ENCODE peak calls at places on chromosomes 3 and 15, in nine cellular contexts. One of them, this sample, is unnamed.

GRCh38 chr15:70633394-70633793 is 130.0 kb downstream of the UACA start:
- DNase-seq in tibial nerve: no peak
- DNase-seq in psoas muscle: no peak
- DNase-seq in fibroblast of lung: no peak
- DNase-seq in BE2C: no peak
- DNase-seq in left ventricle myocardium inferior: no peak
- DNase-seq in MM.1S: no peak
- DNase-seq in right cardiac atrium: peak; percentile 82
- DNase-seq in mesenchymal stem cell: no peak
- DNase-seq in this sample: no peak

GRCh38 chr15:63045438-63046278 is 3.1 kb downstream of the TPM1 start:
- DNase-seq in tibial nerve: no peak
- DNase-seq in psoas muscle: no peak
- DNase-seq in fibroblast of lung: peak; percentile 62
- DNase-seq in BE2C: no peak
- DNase-seq in left ventricle myocardium inferior: no peak
- DNase-seq in MM.1S: no peak
- DNase-seq in right cardiac atrium: no peak
- DNase-seq in mesenchymal stem cell: peak; percentile 42
- DNase-seq in this sample: peak; percentile 97

GRCh38 chr15:44066211-44066827 is 128.8 kb downstream of the FRMD5 start:
- DNase-seq in tibial nerve: no peak
- DNase-seq in psoas muscle: peak; percentile 20
- DNase-seq in fibroblast of lung: peak; percentile 75
- DNase-seq in BE2C: peak; percentile 71
- DNase-seq in left ventricle myocardium inferior: no peak
- DNase-seq in MM.1S: peak; percentile 80
- DNase-seq in right cardiac atrium: no peak
- DNase-seq in mesenchymal stem cell: peak; percentile 69
- DNase-seq in this sample: peak; percentile 81

GRCh38 chr15:55402707-55403106 is 5.5 kb downstream of the CCPG1 start:
- DNase-seq in tibial nerve: no peak
- DNase-seq in psoas muscle: no peak
- DNase-seq in fibroblast of lung: peak; percentile 69
- DNase-seq in BE2C: no peak
- DNase-seq in left ventricle myocardium inferior: no peak
- DNase-seq in MM.1S: peak; percentile 72
- DNase-seq in right cardiac atrium: no peak
- DNase-seq in mesenchymal stem cell: peak; percentile 23
- DNase-seq in this sample: no peak

GRCh38 chr3:88221726-88222125 is 72.0 kb downstream of the C3orf38 start:
- DNase-seq in tibial nerve: no peak
- DNase-seq in psoas muscle: no peak
- DNase-seq in fibroblast of lung: no peak
- DNase-seq in BE2C: no peak
- DNase-seq in left ventricle myocardium inferior: no peak
- DNase-seq in MM.1S: no peak
- DNase-seq in right cardiac atrium: no peak
- DNase-seq in mesenchymal stem cell: no peak
- DNase-seq in this sample: no peak

GRCh38 chr3:64049136-64049535 is 25.8 kb upstream of the PSMD6 start:
- DNase-seq in tibial nerve: no peak
- DNase-seq in psoas muscle: no peak
- DNase-seq in fibroblast of lung: no peak
- DNase-seq in BE2C: no peak
- DNase-seq in left ventricle myocardium inferior: no peak
- DNase-seq in MM.1S: no peak
- DNase-seq in right cardiac atrium: no peak
- DNase-seq in mesenchymal stem cell: peak; percentile 50
- DNase-seq in this sample: no peak

GRCh38 chr3:24683511-24684384 is 189.1 kb upstream of the THRB start:
- DNase-seq in tibial nerve: no peak
- DNase-seq in psoas muscle: no peak
- DNase-seq in fibroblast of lung: peak; percentile 90
- DNase-seq in BE2C: no peak
- DNase-seq in left ventricle myocardium inferior: no peak
- DNase-seq in MM.1S: no peak
- DNase-seq in right cardiac atrium: no peak
- DNase-seq in mesenchymal stem cell: peak; percentile 83
- DNase-seq in this sample: peak; percentile 50

GRCh38 chr3:31710123-31710841 is 177.6 kb downstream of the STT3B start:
- DNase-seq in tibial nerve: no peak
- DNase-seq in psoas muscle: no peak
- DNase-seq in fibroblast of lung: no peak
- DNase-seq in BE2C: no peak
- DNase-seq in left ventricle myocardium inferior: no peak
- DNase-seq in MM.1S: no peak
- DNase-seq in right cardiac atrium: no peak
- DNase-seq in mesenchymal stem cell: peak; percentile 5
- DNase-seq in this sample: no peak

GRCh38 chr3:157786216-157786615 is 283.0 kb upstream of the VEPH1 start:
- DNase-seq in tibial nerve: no peak
- DNase-seq in psoas muscle: no peak
- DNase-seq in fibroblast of lung: peak; percentile 70
- DNase-seq in BE2C: no peak
- DNase-seq in left ventricle myocardium inferior: no peak
- DNase-seq in MM.1S: no peak
- DNase-seq in right cardiac atrium: no peak
- DNase-seq in mesenchymal stem cell: no peak
- DNase-seq in this sample: no peak

GRCh38 chr3:142224482-142225072 is 808 bp downstream of the GK5 start:
- DNase-seq in tibial nerve: no peak
- DNase-seq in psoas muscle: no peak
- DNase-seq in fibroblast of lung: peak; percentile 10
- DNase-seq in BE2C: no peak
- DNase-seq in left ventricle myocardium inferior: no peak
- DNase-seq in MM.1S: no peak
- DNase-seq in right cardiac atrium: no peak
- DNase-seq in mesenchymal stem cell: no peak
- DNase-seq in this sample: no peak

GRCh38 chr3:106231086-106231485 is 362.3 kb upstream of the CBLB start:
- DNase-seq in tibial nerve: no peak
- DNase-seq in psoas muscle: no peak
- DNase-seq in fibroblast of lung: no peak
- DNase-seq in BE2C: no peak
- DNase-seq in left ventricle myocardium inferior: no peak
- DNase-seq in MM.1S: no peak
- DNase-seq in right cardiac atrium: no peak
- DNase-seq in mesenchymal stem cell: no peak
- DNase-seq in this sample: no peak

GRCh38 chr15:32833323-32833944 is 115.6 kb downstream of the GREM1 start:
- DNase-seq in tibial nerve: no peak
- DNase-seq in psoas muscle: no peak
- DNase-seq in fibroblast of lung: no peak
- DNase-seq in BE2C: no peak
- DNase-seq in left ventricle myocardium inferior: no peak
- DNase-seq in MM.1S: no peak
- DNase-seq in right cardiac atrium: no peak
- DNase-seq in mesenchymal stem cell: no peak
- DNase-seq in this sample: no peak

GRCh38 chr3:32045091-32045964 is 61.1 kb upstream of the GPD1L start:
- DNase-seq in tibial nerve: no peak
- DNase-seq in psoas muscle: no peak
- DNase-seq in fibroblast of lung: peak; percentile 99
- DNase-seq in BE2C: no peak
- DNase-seq in left ventricle myocardium inferior: no peak
- DNase-seq in MM.1S: no peak
- DNase-seq in right cardiac atrium: no peak
- DNase-seq in mesenchymal stem cell: peak; percentile 70
- DNase-seq in this sample: peak; percentile 25

GRCh38 chr15:69736161-69736560 is 283.5 kb downstream of the RPLP1 start:
- DNase-seq in tibial nerve: no peak
- DNase-seq in psoas muscle: no peak
- DNase-seq in fibroblast of lung: no peak
- DNase-seq in BE2C: no peak
- DNase-seq in left ventricle myocardium inferior: no peak
- DNase-seq in MM.1S: no peak
- DNase-seq in right cardiac atrium: no peak
- DNase-seq in mesenchymal stem cell: no peak
- DNase-seq in this sample: no peak

GRCh38 chr15:60077581-60078359 is 73.7 kb downstream of the FOXB1 start:
- DNase-seq in tibial nerve: no peak
- DNase-seq in psoas muscle: no peak
- DNase-seq in fibroblast of lung: no peak
- DNase-seq in BE2C: no peak
- DNase-seq in left ventricle myocardium inferior: no peak
- DNase-seq in MM.1S: no peak
- DNase-seq in right cardiac atrium: no peak
- DNase-seq in mesenchymal stem cell: no peak
- DNase-seq in this sample: no peak

GRCh38 chr3:103158183-103158582 is 723.4 kb downstream of the ZPLD1 start:
- DNase-seq in tibial nerve: no peak
- DNase-seq in psoas muscle: no peak
- DNase-seq in fibroblast of lung: no peak
- DNase-seq in BE2C: no peak
- DNase-seq in left ventricle myocardium inferior: no peak
- DNase-seq in MM.1S: no peak
- DNase-seq in right cardiac atrium: no peak
- DNase-seq in mesenchymal stem cell: no peak
- DNase-seq in this sample: no peak

GRCh38 chr3:174206607-174207192 is 652.4 kb upstream of the NAALADL2 start:
- DNase-seq in tibial nerve: no peak
- DNase-seq in psoas muscle: no peak
- DNase-seq in fibroblast of lung: no peak
- DNase-seq in BE2C: no peak
- DNase-seq in left ventricle myocardium inferior: no peak
- DNase-seq in MM.1S: no peak
- DNase-seq in right cardiac atrium: no peak
- DNase-seq in mesenchymal stem cell: no peak
- DNase-seq in this sample: peak; percentile 61

GRCh38 chr15:88012233-88012632 is 244.3 kb downstream of the NTRK3 start:
- DNase-seq in tibial nerve: no peak
- DNase-seq in psoas muscle: no peak
- DNase-seq in fibroblast of lung: no peak
- DNase-seq in BE2C: no peak
- DNase-seq in left ventricle myocardium inferior: peak; percentile 19
- DNase-seq in MM.1S: no peak
- DNase-seq in right cardiac atrium: peak; percentile 55
- DNase-seq in mesenchymal stem cell: no peak
- DNase-seq in this sample: no peak

GRCh38 chr3:127824151-127824825 is 2.0 kb upstream of the MGLL start:
- DNase-seq in tibial nerve: no peak
- DNase-seq in psoas muscle: no peak
- DNase-seq in fibroblast of lung: no peak
- DNase-seq in BE2C: no peak
- DNase-seq in left ventricle myocardium inferior: no peak
- DNase-seq in MM.1S: no peak
- DNase-seq in right cardiac atrium: no peak
- DNase-seq in mesenchymal stem cell: no peak
- DNase-seq in this sample: no peak
- H3K4me1 ChIP-seq in tibial nerve: peaks cover 10% of the 10 kb centered on the region
- H3K4me1 ChIP-seq in psoas muscle: peaks cover 26% of the 10 kb centered on the region
- H3K4me1 ChIP-seq in fibroblast of lung: peaks cover 11% of the 10 kb centered on the region
- H3K4me1 ChIP-seq in BE2C: no peaks in the 10 kb centered on the region
- H3K4me1 ChIP-seq in left ventricle myocardium inferior: peaks cover 40% of the 10 kb centered on the region
- H3K4me1 ChIP-seq in MM.1S: no peaks in the 10 kb centered on the region
- H3K4me1 ChIP-seq in right cardiac atrium: no peaks in the 10 kb centered on the region
- H3K4me1 ChIP-seq in mesenchymal stem cell: peaks cover 13% of the 10 kb centered on the region
- H3K4me1 ChIP-seq in this sample: no peaks in the 10 kb centered on the region

GRCh38 chr3:149577801-149578200 is 80.0 kb downstream of the WWTR1 start:
- DNase-seq in tibial nerve: no peak
- DNase-seq in psoas muscle: no peak
- DNase-seq in fibroblast of lung: no peak
- DNase-seq in BE2C: no peak
- DNase-seq in left ventricle myocardium inferior: no peak
- DNase-seq in MM.1S: no peak
- DNase-seq in right cardiac atrium: no peak
- DNase-seq in mesenchymal stem cell: no peak
- DNase-seq in this sample: no peak

GRCh38 chr3:149576071-149576564 is 81.7 kb downstream of the WWTR1 start:
- DNase-seq in tibial nerve: no peak
- DNase-seq in psoas muscle: no peak
- DNase-seq in fibroblast of lung: peak; percentile 97
- DNase-seq in BE2C: peak; percentile 29
- DNase-seq in left ventricle myocardium inferior: no peak
- DNase-seq in MM.1S: no peak
- DNase-seq in right cardiac atrium: peak; percentile 24
- DNase-seq in mesenchymal stem cell: peak; percentile 97
- DNase-seq in this sample: peak; percentile 70

GRCh38 chr3:149579161-149579560 is 78.7 kb downstream of the WWTR1 start:
- DNase-seq in tibial nerve: no peak
- DNase-seq in psoas muscle: no peak
- DNase-seq in fibroblast of lung: no peak
- DNase-seq in BE2C: no peak
- DNase-seq in left ventricle myocardium inferior: no peak
- DNase-seq in MM.1S: no peak
- DNase-seq in right cardiac atrium: no peak
- DNase-seq in mesenchymal stem cell: no peak
- DNase-seq in this sample: no peak

GRCh38 chr3:149572796-149573414 is 84.9 kb downstream of the WWTR1 start:
- DNase-seq in tibial nerve: no peak
- DNase-seq in psoas muscle: no peak
- DNase-seq in fibroblast of lung: peak; percentile 83
- DNase-seq in BE2C: no peak
- DNase-seq in left ventricle myocardium inferior: no peak
- DNase-seq in MM.1S: no peak
- DNase-seq in right cardiac atrium: no peak
- DNase-seq in mesenchymal stem cell: peak; percentile 79
- DNase-seq in this sample: no peak

GRCh38 chr3:149575213-149575961 is 82.4 kb downstream of the WWTR1 start:
- DNase-seq in tibial nerve: no peak
- DNase-seq in psoas muscle: peak; percentile 75
- DNase-seq in fibroblast of lung: peak; percentile 89
- DNase-seq in BE2C: peak; percentile 27
- DNase-seq in left ventricle myocardium inferior: peak; percentile 50
- DNase-seq in MM.1S: no peak
- DNase-seq in right cardiac atrium: peak; percentile 66
- DNase-seq in mesenchymal stem cell: peak; percentile 94
- DNase-seq in this sample: no peak
- H3K4me1 ChIP-seq in tibial nerve: peaks cover 25% of the 10 kb centered on the region
- H3K4me1 ChIP-seq in psoas muscle: peaks cover 92% of the 10 kb centered on the region
- H3K4me1 ChIP-seq in fibroblast of lung: peaks cover 57% of the 10 kb centered on the region
- H3K4me1 ChIP-seq in BE2C: peaks cover 7% of the 10 kb centered on the region
- H3K4me1 ChIP-seq in left ventricle myocardium inferior: peaks cover 100% of the 10 kb centered on the region
- H3K4me1 ChIP-seq in MM.1S: peaks cover 31% of the 10 kb centered on the region
- H3K4me1 ChIP-seq in right cardiac atrium: peaks cover 31% of the 10 kb centered on the region
- H3K4me1 ChIP-seq in mesenchymal stem cell: peaks cover 26% of the 10 kb centered on the region
- H3K4me1 ChIP-seq in this sample: peaks cover 19% of the 10 kb centered on the region

GRCh38 chr3:69762790-69763229 is 23.5 kb downstream of the MITF start:
- DNase-seq in tibial nerve: no peak
- DNase-seq in psoas muscle: no peak
- DNase-seq in fibroblast of lung: no peak
- DNase-seq in BE2C: no peak
- DNase-seq in left ventricle myocardium inferior: no peak
- DNase-seq in MM.1S: no peak
- DNase-seq in right cardiac atrium: no peak
- DNase-seq in mesenchymal stem cell: no peak
- DNase-seq in this sample: no peak
- H3K4me1 ChIP-seq in tibial nerve: peaks cover 6% of the 10 kb centered on the region
- H3K4me1 ChIP-seq in psoas muscle: peaks cover 55% of the 10 kb centered on the region
- H3K4me1 ChIP-seq in fibroblast of lung: peaks cover 25% of the 10 kb centered on the region
- H3K4me1 ChIP-seq in BE2C: peaks cover 20% of the 10 kb centered on the region
- H3K4me1 ChIP-seq in left ventricle myocardium inferior: peaks cover 89% of the 10 kb centered on the region
- H3K4me1 ChIP-seq in MM.1S: peaks cover 32% of the 10 kb centered on the region
- H3K4me1 ChIP-seq in right cardiac atrium: peaks cover 8% of the 10 kb centered on the region
- H3K4me1 ChIP-seq in mesenchymal stem cell: peaks cover 7% of the 10 kb centered on the region
- H3K4me1 ChIP-seq in this sample: peaks cover 14% of the 10 kb centered on the region

DNA sequence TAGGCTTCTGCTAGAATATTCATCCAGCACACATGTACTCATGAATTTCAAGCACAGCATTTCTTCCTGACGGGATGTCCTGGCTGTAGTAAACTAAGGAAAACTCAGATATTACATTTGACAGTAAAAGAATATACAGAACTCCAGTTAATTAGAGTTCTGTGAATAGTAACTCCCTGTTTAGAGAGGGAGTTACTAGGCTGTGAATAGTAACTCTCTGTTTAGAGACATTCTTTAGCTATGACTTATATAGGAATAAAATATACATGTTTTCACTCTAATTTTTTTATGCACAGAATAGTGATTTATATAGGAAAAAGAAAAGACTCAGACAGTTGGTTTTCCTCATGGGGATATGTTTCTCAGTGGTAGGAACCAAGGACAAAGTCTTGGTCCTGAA is 480.8 kb upstream of the THBS1 start:
- DNase-seq in tibial nerve: no peak
- DNase-seq in psoas muscle: no peak
- DNase-seq in fibroblast of lung: peak; percentile 9
- DNase-seq in BE2C: no peak
- DNase-seq in left ventricle myocardium inferior: no peak
- DNase-seq in MM.1S: no peak
- DNase-seq in right cardiac atrium: no peak
- DNase-seq in mesenchymal stem cell: no peak
- DNase-seq in this sample: no peak
- H3K4me1 ChIP-seq in tibial nerve: no peaks in the 10 kb centered on the region
- H3K4me1 ChIP-seq in psoas muscle: no peaks in the 10 kb centered on the region
- H3K4me1 ChIP-seq in fibroblast of lung: no peaks in the 10 kb centered on the region
- H3K4me1 ChIP-seq in BE2C: no peaks in the 10 kb centered on the region
- H3K4me1 ChIP-seq in left ventricle myocardium inferior: peaks cover 9% of the 10 kb centered on the region
- H3K4me1 ChIP-seq in MM.1S: no peaks in the 10 kb centered on the region
- H3K4me1 ChIP-seq in right cardiac atrium: no peaks in the 10 kb centered on the region
- H3K4me1 ChIP-seq in mesenchymal stem cell: no peaks in the 10 kb centered on the region
- H3K4me1 ChIP-seq in this sample: no peaks in the 10 kb centered on the region

This sample was measured in HAP-1.